ENCODE peak calls at places on chromosomes 11 and 22, in eight cellular contexts. E, G, O, N, B, Q, R and I are unnamed samples. For H3K4me1, the result is how much of the 10 kb centered on the place peaks cover.

GRCh38 chr11:8038393-8038792 is 42.6 kb upstream of the TUB start:
- DNase-seq in E (no peak), G (no peak), O (peak), N (no peak), B (no peak), Q (no peak), R (no peak), I (no peak)

GRCh38 chr11:77140231-77140959 is 12.3 kb downstream of the MYO7A start:
- DNase-seq in E (peak), G (no peak), O (no peak), N (peak), B (no peak), Q (no peak), R (peak), I (no peak)

GRCh38 chr11:114738954-114739353 is 60.6 kb downstream of the NXPE2 start:
- DNase-seq in E (no peak), G (peak), O (no peak), N (peak), B (peak), Q (peak), R (peak), I (peak)

GRCh38 chr11:65781152-65781961 is 581 bp upstream of the AP5B1 start:
- DNase-seq in E (peak), G (no peak), O (peak), N (peak), B (no peak), Q (peak), R (peak), I (peak)

GRCh38 chr11:121780971-121781370 is 328.2 kb upstream of the SORL1-AS1 start:
- DNase-seq in E (no peak), G (no peak), O (no peak), N (no peak), B (no peak), Q (no peak), R (no peak), I (no peak)

GRCh38 chr22:36930041-36930935 is 16.9 kb downstream of the CSF2RB start:
- DNase-seq in E (peak), G (no peak), O (no peak), N (no peak), B (no peak), Q (no peak), R (no peak), I (no peak)

GRCh38 chr11:76515494-76515893 is 70.7 kb downstream of the EMSY start:
- DNase-seq in E (no peak), G (no peak), O (no peak), N (no peak), B (no peak), Q (no peak), R (no peak), I (no peak)

GRCh38 chr11:108551653-108552462 is 41.7 kb downstream of the EXPH5 start:
- DNase-seq in E (no peak), G (no peak), O (no peak), N (peak), B (no peak), Q (no peak), R (no peak), I (no peak)

GRCh38 chr11:134272381-134273316 is 3.5 kb upstream of the GLB1L3 start:
- DNase-seq in E (no peak), G (no peak), O (no peak), N (peak), B (no peak), Q (peak), R (no peak), I (no peak)

GRCh38 chr22:43521716-43522115 is 109.9 kb downstream of the MPPED1 start:
- DNase-seq in E (no peak), G (no peak), O (peak), N (no peak), B (no peak), Q (peak), R (no peak), I (no peak)

GRCh38 chr11:130769782-130770565 is 146.3 kb downstream of the SNX19 start:
- DNase-seq in E (no peak), G (no peak), O (no peak), N (no peak), B (no peak), Q (no peak), R (no peak), I (no peak)

GRCh38 chr11:126341760-126342161 is 13.7 kb upstream of the ST3GAL4 start:
- DNase-seq in E (peak), G (no peak), O (no peak), N (peak), B (no peak), Q (no peak), R (no peak), I (no peak)

GRCh38 chr11:122897606-122898210 is 15.1 kb downstream of the JHY start:
- DNase-seq in E (no peak), G (no peak), O (no peak), N (peak), B (no peak), Q (no peak), R (no peak), I (no peak)

GRCh38 chr11:27058456-27058855 is 17.8 kb downstream of the BBOX1 start:
- DNase-seq in E (no peak), G (no peak), O (no peak), N (no peak), B (no peak), Q (no peak), R (no peak), I (no peak)

GRCh38 chr11:65851083-65851579 is 6.8 kb downstream of the CFL1 start:
- DNase-seq in E (no peak), G (no peak), O (peak), N (peak), B (no peak), Q (peak), R (peak), I (peak)

GRCh38 chr11:46675288-46675851 is 25.0 kb downstream of the ARHGAP1 start:
- DNase-seq in E (no peak), G (no peak), O (no peak), N (peak), B (peak), Q (peak), R (peak), I (peak)

GRCh38 chr11:122628691-122629555 is 26.6 kb upstream of the UBASH3B start:
- DNase-seq in E (no peak), G (peak), O (peak), N (peak), B (peak), Q (peak), R (peak), I (peak)

GRCh38 chr11:66542362-66542761 is 3.5 kb downstream of the ZDHHC24 start:
- DNase-seq in E (no peak), G (no peak), O (no peak), N (peak), B (no peak), Q (no peak), R (no peak), I (no peak)

GRCh38 chr11:121550247-121551132 is 97.7 kb upstream of the SORL1-AS1 start:
- DNase-seq in E (no peak), G (no peak), O (no peak), N (no peak), B (no peak), Q (no peak), R (no peak), I (no peak)

GRCh38 chr22:37562049-37562784 is 1.9 kb downstream of the CDC42EP1 start:
- DNase-seq in E (no peak), G (no peak), O (no peak), N (no peak), B (no peak), Q (no peak), R (peak), I (no peak)

GRCh38 chr11:64624869-64625481 is 34.0 kb downstream of the SLC22A12 start:
- DNase-seq in E (no peak), G (peak), O (no peak), N (no peak), B (no peak), Q (no peak), R (no peak), I (no peak)

GRCh38 chr11:64628596-64628995 is 37.6 kb downstream of the SLC22A12 start:
- DNase-seq in E (no peak), G (no peak), O (no peak), N (no peak), B (no peak), Q (no peak), R (no peak), I (no peak)

GRCh38 chr11:64626637-64627036 is 35.6 kb downstream of the SLC22A12 start:
- DNase-seq in E (no peak), G (no peak), O (no peak), N (no peak), B (no peak), Q (no peak), R (no peak), I (no peak)

GRCh38 chr11:64629103-64629502 is 38.1 kb downstream of the SLC22A12 start:
- DNase-seq in E (no peak), G (no peak), O (no peak), N (no peak), B (no peak), Q (no peak), R (no peak), I (no peak)

DNA sequence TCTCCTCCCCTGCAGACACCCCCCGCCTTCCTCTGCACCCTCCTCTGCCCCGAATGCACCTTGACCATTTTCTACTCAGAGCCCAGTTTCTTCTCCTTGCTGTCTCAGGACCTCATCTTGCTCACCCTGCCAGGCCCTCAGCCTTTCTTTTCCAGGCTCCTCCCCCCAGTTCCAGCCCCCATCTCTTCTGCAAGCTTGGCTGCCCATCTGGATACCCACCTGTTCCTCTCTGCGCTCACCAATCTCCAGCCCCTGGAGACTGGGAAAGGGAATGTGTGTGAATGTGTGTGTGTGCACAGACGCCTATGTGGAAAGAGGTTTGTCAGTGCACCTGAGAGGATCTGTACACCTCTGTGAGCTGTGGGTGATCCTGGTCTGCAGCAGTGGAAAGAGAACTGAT is 36.4 kb downstream of the SLC22A12 start:
- DNase-seq in E (no peak), G (no peak), O (no peak), N (no peak), B (no peak), Q (no peak), R (no peak), I (no peak)
- H3K27ac ChIP-seq in E (no peak), G (no peak), O (no peak), N (no peak), B (no peak), Q (no peak), R (no peak), I (no peak)

GRCh38 chr11:33741806-33742205 is 5.6 kb upstream of the CD59 start:
- DNase-seq in E (no peak), G (no peak), O (no peak), N (no peak), B (no peak), Q (no peak), R (no peak), I (no peak)
- H3K4me1 ChIP-seq in E (under half), G (under half), O (under half), N (under half), B (under half), Q (under half), R (under half), I (under half)

DNA sequence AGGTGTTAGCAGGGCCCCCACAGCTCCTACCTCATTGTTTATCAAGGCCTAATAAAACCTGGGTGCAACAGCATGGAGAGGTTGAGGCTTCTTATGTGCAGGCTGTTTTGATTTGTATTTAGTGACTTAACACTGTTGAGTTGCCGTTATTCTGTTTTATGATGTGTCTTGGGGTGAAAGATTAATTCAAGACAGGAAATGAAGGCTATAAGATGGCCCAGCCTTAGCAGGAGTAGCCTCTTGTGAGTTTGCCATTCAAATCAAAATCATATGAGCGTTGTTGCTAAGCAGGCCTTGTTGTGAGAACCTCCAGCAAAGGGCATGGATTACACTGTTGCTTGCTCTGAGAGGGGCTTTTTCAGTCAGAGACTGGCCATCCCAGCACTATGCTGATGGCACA is 31.8 kb downstream of the MICAL2 start:
- DNase-seq in E (no peak), G (no peak), O (no peak), N (no peak), B (no peak), Q (no peak), R (no peak), I (no peak)
- H3K27ac ChIP-seq in E (peak), G (no peak), O (peak), N (peak), B (no peak), Q (peak), R (no peak), I (peak)

DNA sequence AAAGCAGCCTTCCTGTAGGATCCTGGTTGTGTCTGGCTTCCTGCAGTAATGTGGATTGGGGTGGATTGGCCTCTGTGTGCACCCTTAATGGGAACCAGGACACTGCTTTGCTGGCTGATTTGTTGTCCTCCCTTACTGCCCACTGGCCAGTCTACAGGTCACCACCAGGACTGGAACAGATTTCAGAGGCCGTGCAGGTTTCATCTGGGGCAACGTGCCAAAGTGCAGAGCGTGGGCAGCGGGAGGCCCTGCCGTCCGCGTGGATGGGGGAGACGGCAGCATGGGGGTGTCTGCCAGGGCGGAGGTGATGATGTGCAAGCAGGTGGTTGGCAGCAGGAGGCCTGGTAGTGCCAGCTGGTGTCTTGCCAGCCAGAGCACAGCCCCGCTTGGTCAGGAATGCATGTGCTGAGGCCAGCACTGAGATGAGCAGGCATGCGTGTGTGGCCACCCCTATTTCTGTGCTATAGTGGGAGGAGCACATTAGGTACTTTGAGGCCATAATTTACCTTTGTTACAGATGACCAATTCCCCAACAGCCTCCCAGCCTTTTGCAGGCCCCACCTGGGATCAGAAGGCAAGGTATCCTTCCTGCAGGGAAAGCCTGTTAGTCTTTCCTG is 24.3 kb downstream of the BCR start:
- DNase-seq in E (peak), G (no peak), O (peak), N (no peak), B (peak), Q (no peak), R (peak), I (no peak)
- H3K4me1 ChIP-seq in E (under half), G (under half), O (under half), N (under half), B (under half), Q (under half), R (under half), I (under half)

DNA sequence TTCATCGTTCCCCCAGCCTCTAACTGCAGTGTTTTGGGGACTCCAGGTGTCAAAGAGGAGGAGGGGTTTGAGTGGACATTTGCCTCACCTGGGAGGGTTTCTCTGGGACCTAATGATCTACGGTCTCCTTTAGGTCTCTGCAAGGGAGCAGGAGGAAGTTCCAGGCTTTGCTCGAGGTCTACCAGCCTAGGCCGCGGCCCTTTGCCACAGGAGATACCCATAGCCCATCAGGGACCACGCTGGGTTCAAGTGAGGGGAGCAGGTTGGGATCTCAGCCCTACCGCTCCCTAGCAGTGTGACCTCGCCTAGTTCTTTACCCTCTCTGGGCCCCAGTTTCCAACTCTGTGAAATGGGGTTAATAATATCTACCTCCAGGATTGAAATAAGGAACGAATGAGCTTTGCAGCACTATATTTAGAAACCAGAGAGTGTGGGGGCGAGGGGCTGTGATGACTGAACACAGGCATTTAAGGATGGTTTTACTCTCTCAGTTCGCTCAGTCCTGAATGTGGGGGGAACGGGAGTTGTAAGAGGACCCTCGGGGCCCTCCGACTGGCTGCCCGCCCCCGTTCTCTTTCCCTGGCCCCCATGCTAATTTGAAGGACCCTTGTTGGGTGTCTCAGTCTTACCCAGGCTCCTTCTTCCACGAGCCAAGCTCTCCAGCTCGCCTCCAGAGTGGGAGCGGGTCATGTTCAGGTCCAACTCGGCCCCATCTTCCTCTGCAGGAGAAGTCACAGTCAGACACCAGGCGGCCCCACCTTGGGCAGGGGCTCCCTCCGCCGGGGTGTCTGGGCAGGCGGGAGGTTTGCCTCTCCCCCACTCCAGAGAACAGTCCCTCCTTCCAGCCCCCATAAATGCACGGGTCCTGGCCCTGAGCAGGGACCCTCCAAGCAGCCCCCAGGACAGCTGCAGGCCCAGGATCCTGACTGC is 11.7 kb downstream of the PDGFB start:
- DNase-seq in E (peak), G (no peak), O (no peak), N (no peak), B (no peak), Q (no peak), R (peak), I (no peak)
- H3K27ac ChIP-seq in E (peak), G (no peak), O (no peak), N (peak), B (peak), Q (no peak), R (no peak), I (no peak)

DNA sequence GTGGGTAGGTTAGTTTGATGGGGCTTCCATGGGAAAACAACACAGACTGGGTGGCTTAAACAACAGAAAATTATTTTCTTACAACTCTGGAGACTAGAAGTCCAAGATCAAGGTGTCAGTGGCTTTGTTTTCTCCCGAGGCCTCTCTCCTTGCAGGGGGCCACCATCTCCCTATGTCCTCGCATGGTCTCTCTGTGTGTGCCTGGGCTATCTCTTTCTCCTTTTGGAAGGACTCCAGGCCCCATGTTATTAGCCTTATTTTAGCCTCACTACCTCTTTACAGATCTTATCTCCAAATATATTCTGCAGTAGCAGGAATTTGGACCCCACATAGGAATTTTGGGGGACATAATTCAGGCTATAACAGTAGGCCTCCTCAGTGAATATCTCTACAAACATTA is 372.7 kb upstream of the FAT3 start:
- DNase-seq in E (no peak), G (no peak), O (no peak), N (no peak), B (no peak), Q (no peak), R (no peak), I (no peak)
- H3K4me1 ChIP-seq in E (under half), G (under half), O (under half), N (under half), B (under half), Q (under half), R (under half), I (under half)

GRCh38 chr11:10350341-10350740 is 45.5 kb downstream of the ADM start:
- DNase-seq in E (no peak), G (no peak), O (no peak), N (peak), B (no peak), Q (no peak), R (no peak), I (no peak)
- H3K27ac ChIP-seq in E (no peak), G (no peak), O (no peak), N (no peak), B (no peak), Q (peak), R (no peak), I (no peak)